ENCODE peak calls at places on chromosomes 16 and 17, in seven cellular contexts. J is A673, S is cardiac fibroblast, G is fibroblast of lung, N is nephron progenitor cell, V is IMR-90, F is astrocyte of the spinal cord. X is an unnamed sample.

GRCh38 chr17:82317394-82318168 is at the start of gene CD7:
- DNase-seq in J (no peak), S (no peak), G (no peak), N (no peak), V (no peak), F (no peak), X (no peak)

GRCh38 chr16:57754354-57755060 is 18.9 kb downstream of the KATNB1 start:
- DNase-seq in J (no peak), S (no peak), G (no peak), N (no peak), V (no peak), F (no peak), X (no peak)

GRCh38 chr16:4882633-4883285 is 35.5 kb downstream of the UBN1 start:
- DNase-seq in J (no peak), S (peak; percentile 43), G (peak; percentile 26), N (no peak), V (peak; percentile 80), F (peak; percentile 72), X (peak; percentile 14)

GRCh38 chr17:27929990-27930389 is 36.8 kb upstream of the LYRM9 start:
- DNase-seq in J (no peak), S (no peak), G (no peak), N (no peak), V (peak; percentile 62), F (no peak), X (no peak)

GRCh38 chr17:78112508-78113471 is 15.8 kb downstream of the TMC6 start:
- DNase-seq in J (peak; percentile 70), S (peak; percentile 64), G (peak; percentile 34), N (peak; percentile 94), V (peak; percentile 13), F (peak; percentile 36), X (no peak)

GRCh38 chr17:55734128-55734781 is 11.6 kb upstream of the TMEM100 start:
- DNase-seq in J (peak; percentile 70), S (no peak), G (no peak), N (peak; percentile 20), V (peak; percentile 66), F (no peak), X (no peak)

GRCh38 chr16:69084301-69084700 is 21.2 kb upstream of the HAS3 start:
- DNase-seq in J (no peak), S (peak; percentile 84), G (no peak), N (no peak), V (peak; percentile 53), F (no peak), X (no peak)

GRCh38 chr17:35088647-35088910 is 25.1 kb upstream of the RFFL start:
- DNase-seq in J (peak; percentile 4), S (no peak), G (no peak), N (no peak), V (no peak), F (no peak), X (no peak)

GRCh38 chr16:19307587-19308241 is 22.2 kb downstream of the CLEC19A start:
- DNase-seq in J (no peak), S (no peak), G (no peak), N (peak; percentile 84), V (no peak), F (no peak), X (no peak)

GRCh38 chr16:19305443-19305842 is 19.9 kb downstream of the CLEC19A start:
- DNase-seq in J (no peak), S (no peak), G (no peak), N (no peak), V (no peak), F (no peak), X (no peak)

GRCh38 chr16:19304670-19305240 is 19.2 kb downstream of the CLEC19A start:
- DNase-seq in J (no peak), S (no peak), G (no peak), N (no peak), V (no peak), F (no peak), X (no peak)

GRCh38 chr16:19308392-19308791 is 22.9 kb downstream of the CLEC19A start:
- DNase-seq in J (no peak), S (no peak), G (no peak), N (no peak), V (no peak), F (no peak), X (no peak)

DNA sequence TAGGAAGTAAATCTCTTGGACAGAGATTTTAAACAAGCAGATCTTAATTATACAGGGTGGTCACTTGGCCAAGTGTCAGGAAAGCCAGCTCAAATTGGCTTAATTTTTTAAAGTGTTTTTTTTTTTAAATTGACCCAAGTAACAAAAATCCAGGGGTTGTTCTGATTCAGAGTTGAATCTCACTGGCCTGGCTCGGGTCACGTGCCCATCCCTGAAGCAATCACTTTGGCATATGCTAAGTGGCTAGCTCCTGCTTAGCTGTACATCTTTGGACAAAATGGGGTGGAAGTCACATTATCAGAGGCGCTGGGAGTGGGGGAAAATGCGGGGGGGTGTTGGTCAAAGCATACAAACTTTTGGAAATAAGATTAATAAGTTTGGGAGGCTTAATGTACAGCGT is 23.6 kb downstream of the CLEC19A start:
- DNase-seq in J (no peak), S (no peak), G (no peak), N (no peak), V (no peak), F (no peak), X (no peak)
- TF ChIP-seq CTCF in J (no peak), S (no peak), G (no peak), N (no peak), V (no peak), F (no peak), X (no peak)

GRCh38 chr17:8488931-8489330 is 53.2 kb downstream of the NDEL1 start:
- DNase-seq in J (peak; percentile 25), S (peak; percentile 94), G (peak; percentile 93), N (no peak), V (peak; percentile 98), F (peak; percentile 97), X (peak; percentile 95)
- TF ChIP-seq CTCF in J (no peak), S (no peak), G (peak; percentile 10), N (no peak), V (peak; percentile 16), F (no peak), X (peak; percentile 26)

GRCh38 chr16:46801428-46802049 is 29.4 kb downstream of the C16orf87 start:
- DNase-seq in J (peak; percentile 44), S (peak; percentile 51), G (peak; percentile 43), N (no peak), V (peak; percentile 25), F (peak; percentile 41), X (no peak)
- TF ChIP-seq CTCF in J (peak; percentile 60), S (peak; percentile 30), G (peak; percentile 47), N (peak; percentile 40), V (peak; percentile 50), F (peak; percentile 41), X (peak; percentile 37)

DNA sequence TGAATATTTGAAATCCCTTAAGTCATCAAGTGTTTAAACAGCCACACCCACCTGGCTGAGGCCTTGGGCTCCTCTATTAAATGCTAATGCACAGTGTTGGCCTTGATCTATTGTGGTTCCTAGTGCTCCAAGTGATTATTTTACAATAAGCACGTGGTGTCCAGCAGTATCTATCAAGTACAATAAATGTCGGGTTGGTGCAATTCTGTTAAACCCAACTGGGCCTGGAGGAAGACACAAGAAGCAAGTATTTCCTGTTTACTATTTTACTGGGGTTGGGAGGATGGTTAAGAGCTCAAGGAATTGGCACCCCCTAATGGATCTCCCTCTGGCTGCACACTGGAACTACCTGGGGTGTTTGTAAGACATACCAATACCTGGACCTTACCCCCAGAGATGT is 72.1 kb upstream of the HNF1B start:
- DNase-seq in J (no peak), S (no peak), G (peak; percentile 53), N (no peak), V (peak; percentile 13), F (no peak), X (no peak)
- TF ChIP-seq CTCF in J (no peak), S (no peak), G (no peak), N (no peak), V (no peak), F (no peak), X (peak; percentile 18)

GRCh38 chr16:49835116-49835880 is 20.6 kb downstream of the ZNF423 start:
- DNase-seq in J (no peak), S (peak; percentile 53), G (no peak), N (peak; percentile 76), V (no peak), F (no peak), X (no peak)
- TF ChIP-seq CTCF in J (no peak), S (no peak), G (no peak), N (no peak), V (no peak), F (no peak), X (no peak)

GRCh38 chr17:40361063-40361924 is 3.2 kb downstream of the GJD3 start:
- DNase-seq in J (no peak), S (no peak), G (no peak), N (no peak), V (no peak), F (no peak), X (no peak)

GRCh38 chr17:40364121-40364861 is at the start of gene GJD3:
- DNase-seq in J (no peak), S (no peak), G (peak; percentile 57), N (no peak), V (no peak), F (no peak), X (no peak)

GRCh38 chr17:40363480-40363838 is 1.1 kb downstream of the GJD3 start:
- DNase-seq in J (no peak), S (no peak), G (no peak), N (no peak), V (no peak), F (peak; percentile 37), X (no peak)

GRCh38 chr17:40361925-40362695 is 2.4 kb downstream of the GJD3 start:
- DNase-seq in J (no peak), S (no peak), G (no peak), N (no peak), V (no peak), F (no peak), X (no peak)

DNA sequence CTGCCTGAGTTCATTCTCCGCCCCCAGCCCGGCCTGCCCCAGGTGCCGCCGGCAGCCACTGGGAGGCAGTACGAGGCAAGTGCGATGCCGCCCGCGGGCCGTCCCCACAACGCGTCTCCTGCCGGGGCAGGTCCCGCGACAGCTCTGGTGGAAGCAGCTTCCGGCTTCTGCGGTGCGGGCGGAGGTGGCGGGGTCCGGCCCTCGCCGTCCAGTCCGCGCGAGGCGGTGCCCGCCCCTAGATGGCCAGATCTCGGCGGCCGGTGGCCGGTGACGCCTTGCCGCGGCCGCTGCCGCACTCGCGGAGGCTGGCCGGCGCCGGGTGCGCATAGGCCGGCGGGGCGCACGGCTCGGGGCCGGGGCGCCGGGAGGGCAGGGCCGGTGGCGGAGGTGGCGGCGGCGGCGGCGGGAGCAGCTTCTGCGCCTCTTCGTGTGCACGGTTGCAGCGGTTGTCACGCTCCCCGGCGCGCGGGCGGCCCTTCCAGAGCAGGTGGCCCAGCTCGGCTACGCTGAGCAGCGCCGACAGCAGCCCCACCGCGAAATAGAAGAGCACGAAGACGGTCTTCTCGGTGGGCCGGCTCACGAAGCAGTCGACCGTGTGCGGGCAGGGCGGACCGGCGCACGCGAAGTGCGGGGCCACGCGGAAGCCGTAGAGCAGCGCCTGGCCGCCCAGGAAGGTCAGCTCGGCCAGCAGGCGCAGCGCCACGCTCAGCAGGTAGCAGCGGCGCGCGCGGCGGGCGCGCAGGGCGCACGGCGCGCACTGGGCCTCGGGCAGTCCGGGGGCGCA is 1.6 kb downstream of the GJD3 start:
- DNase-seq in J (peak; percentile 71), S (peak; percentile 79), G (peak; percentile 69), N (peak; percentile 84), V (peak; percentile 70), F (peak; percentile 75), X (no peak)
- TF ChIP-seq CTCF in J (peak; percentile 67), S (peak; percentile 76), G (peak; percentile 55), N (peak; percentile 50), V (peak; percentile 77), F (peak; percentile 78), X (peak; percentile 85)

DNA sequence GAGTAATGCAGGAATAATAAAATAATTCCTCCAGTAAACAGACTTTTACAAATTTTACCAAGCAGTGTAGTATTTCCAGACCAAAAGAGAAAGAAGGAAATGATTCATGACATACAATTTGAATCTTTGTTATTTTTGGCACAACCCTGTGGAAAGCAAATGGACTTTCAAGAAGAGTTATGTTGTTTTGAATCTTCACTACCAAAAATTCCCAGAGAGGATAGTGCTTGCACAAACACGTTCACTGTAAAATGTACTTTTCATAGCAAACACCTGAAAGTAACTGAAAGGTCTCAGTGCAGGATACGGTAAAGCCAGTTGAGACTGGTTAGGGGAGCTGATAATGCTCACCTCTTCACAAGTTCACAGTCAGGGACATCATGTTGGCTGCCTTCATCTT is 107.1 kb downstream of the USP22 start:
- DNase-seq in J (no peak), S (peak; percentile 81), G (peak; percentile 70), N (no peak), V (peak; percentile 75), F (peak; percentile 82), X (peak; percentile 46)
- TF ChIP-seq CTCF in J (no peak), S (no peak), G (no peak), N (no peak), V (no peak), F (no peak), X (no peak)